ENCODE peak calls at places on chromosomes 7 and 10, in five cellular contexts. G, A, S, Z and I are unnamed samples.

GRCh38 chr7:80218723-80219122 is 84.1 kb downstream of the GNAI1 start:
- DNase-seq in G (peak; percentile 23), A (peak; percentile 87), S (peak; percentile 94), Z (no peak), I (peak; percentile 68)

GRCh38 chr7:142939226-142939910 is at the start of gene LLCFC1:
- DNase-seq in G (peak; percentile 27), A (no peak), S (no peak), Z (peak; percentile 84), I (no peak)

GRCh38 chr10:128178319-128178937 is 52.2 kb upstream of the MKI67 start:
- DNase-seq in G (peak; percentile 45), A (no peak), S (no peak), Z (peak; percentile 83), I (peak; percentile 35)

GRCh38 chr7:130733866-130734524 is at the start of gene KLF14:
- DNase-seq in G (peak; percentile 35), A (no peak), S (peak; percentile 19), Z (peak; percentile 55), I (no peak)

GRCh38 chr10:61761825-61762217 is 99.1 kb downstream of the CABCOCO1 start:
- DNase-seq in G (no peak), A (no peak), S (peak; percentile 52), Z (no peak), I (no peak)

GRCh38 chr10:42984035-42984610 is 92.7 kb upstream of the RET start:
- DNase-seq in G (no peak), A (no peak), S (no peak), Z (no peak), I (no peak)

GRCh38 chr7:81664304-81664703 is 105.5 kb downstream of the HGF start:
- DNase-seq in G (no peak), A (no peak), S (no peak), Z (no peak), I (no peak)

GRCh38 chr10:57336865-57337264 is 930.8 kb downstream of the IPMK start:
- DNase-seq in G (no peak), A (no peak), S (no peak), Z (no peak), I (no peak)

GRCh38 chr7:156475666-156476065 is 164.9 kb upstream of the RNF32 start:
- DNase-seq in G (no peak), A (peak; percentile 79), S (no peak), Z (no peak), I (no peak)

GRCh38 chr10:124447741-124448466 is 1.9 kb downstream of the NKX1-2 start:
- DNase-seq in G (peak; percentile 59), A (no peak), S (no peak), Z (peak; percentile 84), I (no peak)

GRCh38 chr10:131961047-131961776 is 20.5 kb downstream of the BNIP3 start:
- DNase-seq in G (no peak), A (no peak), S (no peak), Z (no peak), I (no peak)

GRCh38 chr7:92698237-92698841 is 108.1 kb upstream of the FAM133B start:
- DNase-seq in G (peak; percentile 49), A (peak; percentile 98), S (peak; percentile 77), Z (no peak), I (peak; percentile 95)

GRCh38 chr7:12490105-12490688 is 80.3 kb upstream of the SCIN start:
- DNase-seq in G (peak; percentile 44), A (peak; percentile 23), S (peak; percentile 14), Z (peak; percentile 74), I (peak; percentile 48)

GRCh38 chr7:83956104-83956503 is 238.5 kb downstream of the SEMA3A start:
- DNase-seq in G (no peak), A (no peak), S (no peak), Z (no peak), I (no peak)

GRCh38 chr7:42237162-42237821 is at the start of gene GLI3:
- DNase-seq in G (peak; percentile 89), A (peak; percentile 91), S (peak; percentile 93), Z (peak; percentile 93), I (peak; percentile 90)

GRCh38 chr10:86585037-86585725 is 63.6 kb upstream of the WAPL start:
- DNase-seq in G (peak; percentile 80), A (peak; percentile 30), S (peak; percentile 44), Z (peak; percentile 88), I (peak; percentile 69)

GRCh38 chr10:132110091-132110490 is 44.3 kb downstream of the JAKMIP3 start:
- DNase-seq in G (no peak), A (no peak), S (no peak), Z (no peak), I (no peak)

GRCh38 chr7:17986826-17987225 is 40.8 kb downstream of the PRPS1L1 start:
- DNase-seq in G (peak; percentile 50), A (peak; percentile 92), S (no peak), Z (no peak), I (no peak)

GRCh38 chr10:7933262-7933661 is 115.0 kb downstream of the TAF3 start:
- DNase-seq in G (peak; percentile 11), A (no peak), S (peak; percentile 21), Z (no peak), I (peak; percentile 29)

GRCh38 chr10:7942311-7942710 is 112.2 kb upstream of the GATA3 start:
- DNase-seq in G (no peak), A (no peak), S (no peak), Z (peak; percentile 26), I (no peak)

GRCh38 chr10:7941576-7941975 is 112.9 kb upstream of the GATA3 start:
- DNase-seq in G (no peak), A (no peak), S (no peak), Z (no peak), I (no peak)

GRCh38 chr10:7933757-7934156 is 115.5 kb downstream of the TAF3 start:
- DNase-seq in G (no peak), A (no peak), S (no peak), Z (no peak), I (no peak)

DNA sequence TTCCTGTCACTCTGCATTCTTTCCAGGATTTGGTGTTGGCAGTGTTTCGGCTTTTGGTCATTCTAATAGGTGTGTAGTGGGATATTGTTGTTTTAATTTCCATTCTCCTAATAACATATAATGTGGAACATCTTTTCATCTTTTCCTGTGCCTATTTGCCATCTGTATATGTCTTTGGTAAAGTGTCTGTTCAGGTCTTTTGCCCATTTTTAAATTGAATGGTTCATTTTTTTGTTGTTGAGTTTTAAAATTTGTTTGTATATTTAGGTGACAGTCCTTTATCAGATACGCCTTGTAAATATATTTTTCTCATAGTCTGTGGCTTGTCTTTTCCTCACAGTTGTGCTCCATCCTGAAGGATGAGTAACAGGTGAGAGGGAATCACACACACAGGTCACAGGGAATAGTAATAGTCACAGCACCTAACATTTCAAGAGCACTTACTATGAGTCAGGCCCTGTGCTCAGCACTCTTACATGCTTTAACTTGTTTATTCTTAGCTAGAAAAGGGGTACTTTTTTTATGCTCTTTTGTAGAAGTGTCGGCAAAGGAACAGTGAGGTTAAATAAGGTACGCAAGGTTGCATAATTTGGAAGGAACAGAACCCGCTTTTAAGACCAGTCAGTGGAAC is 117.1 kb upstream of the GATA3 start:
- DNase-seq in G (no peak), A (no peak), S (peak; percentile 95), Z (no peak), I (no peak)
- TF ChIP-seq CTCF in G (no peak), A (no peak), S (no peak), Z (no peak), I (no peak)

GRCh38 chr7:73477376-73477775 is 43.8 kb downstream of the FZD9 start:
- DNase-seq in G (no peak), A (no peak), S (no peak), Z (no peak), I (no peak)

GRCh38 chr7:73487486-73487885 is 34.6 kb downstream of the BAZ1B start:
- DNase-seq in G (no peak), A (peak; percentile 4), S (no peak), Z (no peak), I (no peak)

GRCh38 chr7:73478549-73478948 is 43.5 kb downstream of the BAZ1B start:
- DNase-seq in G (no peak), A (no peak), S (no peak), Z (no peak), I (no peak)

GRCh38 chr7:73483171-73483570 is 38.9 kb downstream of the BAZ1B start:
- DNase-seq in G (no peak), A (no peak), S (no peak), Z (no peak), I (no peak)

GRCh38 chr7:73482746-73483145 is 39.3 kb downstream of the BAZ1B start:
- DNase-seq in G (no peak), A (no peak), S (no peak), Z (no peak), I (no peak)
- H3K79me2 ChIP-seq in G (peaks cover 87% of the 10 kb centered on the region), A (peaks cover 85% of the 10 kb centered on the region), S (peaks cover 81% of the 10 kb centered on the region), Z (peaks cover 89% of the 10 kb centered on the region), I (peaks cover 58% of the 10 kb centered on the region)

GRCh38 chr10:93568105-93568390 is 1.6 kb downstream of the FFAR4 start:
- DNase-seq in G (no peak), A (no peak), S (no peak), Z (peak; percentile 22), I (no peak)

GRCh38 chr10:93565421-93565820 is 1.0 kb upstream of the FFAR4 start:
- DNase-seq in G (no peak), A (no peak), S (no peak), Z (no peak), I (no peak)

GRCh38 chr10:93567277-93568104 is 1.0 kb downstream of the FFAR4 start:
- DNase-seq in G (no peak), A (no peak), S (no peak), Z (no peak), I (no peak)

GRCh38 chr10:93570383-93570782 is 3.9 kb downstream of the FFAR4 start:
- DNase-seq in G (no peak), A (no peak), S (no peak), Z (peak; percentile 18), I (no peak)

GRCh38 chr10:93566435-93567276 is at the start of gene FFAR4:
- DNase-seq in G (peak; percentile 54), A (no peak), S (peak; percentile 34), Z (peak; percentile 70), I (no peak)
- TF ChIP-seq EZH2 in G (peak; percentile 75), A (peak; percentile 85), S (peak; percentile 58), Z (peak; percentile 41), I (peak; percentile 79)

GRCh38 chr10:33066558-33067236 is 108.7 kb upstream of the ITGB1 start:
- DNase-seq in G (peak; percentile 20), A (peak; percentile 82), S (no peak), Z (peak; percentile 48), I (peak; percentile 66)
- TF ChIP-seq CTCF in G (peak; percentile 37), A (no peak), S (peak; percentile 30), Z (peak; percentile 78), I (peak; percentile 18)

DNA sequence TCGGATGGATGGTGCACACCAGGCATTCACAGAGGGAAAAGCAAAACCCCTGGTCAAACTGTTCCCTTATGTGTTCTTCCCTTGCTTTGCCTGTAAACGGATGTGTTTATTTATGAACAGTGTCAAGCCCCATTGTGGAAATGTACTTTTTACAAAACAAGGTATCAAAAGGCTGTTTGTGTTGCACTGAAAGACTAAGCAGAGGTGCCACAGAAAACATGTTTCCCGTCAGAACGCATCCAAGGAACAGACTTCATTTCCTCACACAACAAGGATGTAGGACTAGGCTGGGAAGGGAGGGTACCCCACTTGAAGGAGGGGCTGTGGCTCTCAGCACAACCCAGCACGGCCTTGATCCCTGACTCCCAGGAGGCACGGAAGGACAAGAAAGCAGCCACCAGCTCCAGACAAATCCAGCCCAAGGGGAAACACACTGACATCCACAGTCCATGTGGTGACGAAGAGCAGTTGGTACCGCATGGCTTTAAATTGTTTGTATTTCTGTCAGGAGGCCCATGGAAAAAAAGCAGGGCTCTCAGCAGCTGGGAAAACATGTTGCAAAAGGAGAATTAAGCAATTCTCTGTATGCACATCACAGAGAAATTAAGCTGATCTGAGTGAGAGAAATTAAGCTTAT is 85.6 kb downstream of the RNF216 start:
- DNase-seq in G (peak; percentile 66), A (no peak), S (no peak), Z (no peak), I (no peak)
- H3K79me2 ChIP-seq in G (peaks cover 14% of the 10 kb centered on the region), A (peaks cover 44% of the 10 kb centered on the region), S (peaks cover 27% of the 10 kb centered on the region), Z (peaks cover 3% of the 10 kb centered on the region), I (no peaks in the 10 kb centered on the region)